ENCODE peak calls at places on chromosome 11, in ten cellular contexts. U, M, F, Q, E, R, S, H, B and A are unnamed samples.
A peak's percentile ranks its signal among the peaks of the same experiment; 100 is the strongest.

GRCh38 chr11:102560555-102561011 is 30.0 kb upstream of the MMP7 start:
- DNase-seq in U (peak; percentile 52), M (no peak), F (peak; percentile 79), Q (peak; percentile 52), E (peak; percentile 88), R (peak; percentile 85), S (no peak), H (no peak), B (peak; percentile 83), A (no peak)

GRCh38 chr11:45385844-45386243 is 99.7 kb upstream of the SYT13 start:
- DNase-seq in U (no peak), M (no peak), F (no peak), Q (no peak), E (no peak), R (no peak), S (no peak), H (no peak), B (no peak), A (no peak)

GRCh38 chr11:86151188-86152005 is 82.5 kb upstream of the PICALM start:
- DNase-seq in U (no peak), M (no peak), F (peak; percentile 25), Q (peak; percentile 23), E (peak; percentile 75), R (peak; percentile 26), S (peak; percentile 89), H (no peak), B (peak; percentile 56), A (no peak)

GRCh38 chr11:116466231-116466630 is 306.6 kb downstream of the BUD13 start:
- DNase-seq in U (no peak), M (no peak), F (no peak), Q (no peak), E (no peak), R (no peak), S (no peak), H (no peak), B (no peak), A (no peak)

GRCh38 chr11:130691581-130691980 is 224.7 kb downstream of the SNX19 start:
- DNase-seq in U (no peak), M (no peak), F (no peak), Q (no peak), E (no peak), R (no peak), S (no peak), H (no peak), B (no peak), A (no peak)

GRCh38 chr11:111834432-111835163 is 36.8 kb downstream of the ALG9 start:
- DNase-seq in U (no peak), M (no peak), F (no peak), Q (no peak), E (no peak), R (no peak), S (no peak), H (no peak), B (no peak), A (no peak)

GRCh38 chr11:115194798-115195101 is 309.5 kb downstream of the CADM1 start:
- DNase-seq in U (peak; percentile 31), M (no peak), F (no peak), Q (peak; percentile 76), E (no peak), R (peak; percentile 31), S (no peak), H (no peak), B (peak; percentile 88), A (no peak)

GRCh38 chr11:78000193-78000592 is 5.7 kb upstream of the INTS4 start:
- DNase-seq in U (peak; percentile 43), M (peak; percentile 22), F (peak; percentile 88), Q (peak; percentile 77), E (peak; percentile 76), R (peak; percentile 71), S (no peak), H (peak; percentile 33), B (peak; percentile 73), A (no peak)

GRCh38 chr11:57071829-57072228 is 83.1 kb downstream of the OR5AK2 start:
- DNase-seq in U (peak; percentile 11), M (no peak), F (peak; percentile 53), Q (peak; percentile 37), E (no peak), R (no peak), S (no peak), H (no peak), B (peak; percentile 85), A (no peak)

GRCh38 chr11:2745511-2745910 is 45.7 kb upstream of the KCNQ1OT1 start:
- DNase-seq in U (no peak), M (no peak), F (no peak), Q (no peak), E (no peak), R (no peak), S (peak; percentile 44), H (no peak), B (no peak), A (no peak)

GRCh38 chr11:65968600-65969482 is 7.3 kb downstream of the SART1 start:
- DNase-seq in U (no peak), M (no peak), F (no peak), Q (no peak), E (peak; percentile 4), R (no peak), S (no peak), H (no peak), B (no peak), A (no peak)

GRCh38 chr11:125950696-125951645 is 5.1 kb downstream of the VSIG10L2 start:
- DNase-seq in U (no peak), M (no peak), F (peak; percentile 86), Q (peak; percentile 58), E (no peak), R (no peak), S (no peak), H (no peak), B (peak; percentile 28), A (no peak)

GRCh38 chr11:79259800-79260199 is 181.0 kb downstream of the TENM4 start:
- DNase-seq in U (no peak), M (no peak), F (peak; percentile 19), Q (no peak), E (no peak), R (no peak), S (no peak), H (no peak), B (no peak), A (no peak)

GRCh38 chr11:8225589-8226036 is 38.1 kb downstream of the LMO1 start:
- DNase-seq in U (no peak), M (peak; percentile 86), F (peak; percentile 72), Q (peak; percentile 52), E (peak; percentile 57), R (peak; percentile 73), S (peak; percentile 79), H (peak; percentile 66), B (peak; percentile 37), A (peak; percentile 56)

GRCh38 chr11:93131709-93132108 is 66.1 kb downstream of the SLC36A4 start:
- DNase-seq in U (no peak), M (no peak), F (peak; percentile 3), Q (no peak), E (no peak), R (no peak), S (no peak), H (no peak), B (no peak), A (no peak)
- TF ChIP-seq CTCF in U (no peak), M (peak; percentile 40), F (no peak), Q (peak; percentile 17), E (no peak), R (no peak), S (no peak), H (no peak), B (no peak), A (no peak)

GRCh38 chr11:118996926-118997626 is 862 bp upstream of the CENATAC start:
- DNase-seq in U (no peak), M (no peak), F (peak; percentile 29), Q (peak; percentile 44), E (peak; percentile 17), R (peak; percentile 78), S (no peak), H (no peak), B (peak; percentile 25), A (no peak)

GRCh38 chr11:118998822-118999221 is 884 bp downstream of the CENATAC start:
- DNase-seq in U (peak; percentile 18), M (no peak), F (peak; percentile 65), Q (peak; percentile 72), E (peak; percentile 76), R (no peak), S (no peak), H (no peak), B (peak; percentile 63), A (no peak)

GRCh38 chr11:118998388-118998717 is 415 bp downstream of the CENATAC start:
- DNase-seq in U (no peak), M (no peak), F (no peak), Q (no peak), E (peak; percentile 16), R (no peak), S (no peak), H (no peak), B (no peak), A (no peak)

GRCh38 chr11:119000906-119001305 is 3.0 kb downstream of the CENATAC start:
- DNase-seq in U (no peak), M (no peak), F (no peak), Q (peak; percentile 58), E (no peak), R (no peak), S (no peak), H (no peak), B (peak; percentile 35), A (no peak)

GRCh38 chr11:118997627-118998387 is at the start of gene CENATAC:
- DNase-seq in U (peak; percentile 35), M (peak; percentile 90), F (peak; percentile 87), Q (peak; percentile 80), E (peak; percentile 86), R (peak; percentile 95), S (peak; percentile 98), H (peak; percentile 98), B (peak; percentile 81), A (peak; percentile 91)
- TF ChIP-seq CTCF in U (no peak), M (no peak), F (no peak), Q (peak; percentile 1), E (no peak), R (peak; percentile 11), S (peak; percentile 16), H (no peak), B (no peak), A (no peak)

DNA sequence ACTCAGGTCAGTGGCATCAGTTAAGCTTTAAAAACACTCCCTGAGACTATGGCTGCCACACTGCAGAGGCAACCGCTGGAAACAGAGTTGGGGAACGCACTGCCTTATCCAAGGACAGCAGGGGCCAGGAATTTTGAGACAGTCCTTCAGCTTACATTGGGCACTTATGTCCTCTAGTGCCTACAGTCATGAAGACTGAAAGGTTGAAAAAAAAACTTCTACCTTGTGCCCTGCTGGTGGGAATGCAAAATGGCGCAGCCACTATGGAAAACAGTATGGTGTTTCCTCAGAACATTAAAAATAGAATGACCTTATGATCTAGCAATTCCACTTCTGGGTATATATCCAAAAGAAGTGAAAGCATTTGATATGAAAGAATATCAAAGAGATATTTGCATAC is 19.6 kb downstream of the DKK3 start:
- DNase-seq in U (no peak), M (no peak), F (no peak), Q (no peak), E (no peak), R (no peak), S (no peak), H (no peak), B (no peak), A (no peak)
- TF ChIP-seq CTCF in U (peak; percentile 13), M (peak; percentile 33), F (peak; percentile 20), Q (peak; percentile 35), E (peak; percentile 22), R (no peak), S (no peak), H (no peak), B (peak; percentile 28), A (no peak)

DNA sequence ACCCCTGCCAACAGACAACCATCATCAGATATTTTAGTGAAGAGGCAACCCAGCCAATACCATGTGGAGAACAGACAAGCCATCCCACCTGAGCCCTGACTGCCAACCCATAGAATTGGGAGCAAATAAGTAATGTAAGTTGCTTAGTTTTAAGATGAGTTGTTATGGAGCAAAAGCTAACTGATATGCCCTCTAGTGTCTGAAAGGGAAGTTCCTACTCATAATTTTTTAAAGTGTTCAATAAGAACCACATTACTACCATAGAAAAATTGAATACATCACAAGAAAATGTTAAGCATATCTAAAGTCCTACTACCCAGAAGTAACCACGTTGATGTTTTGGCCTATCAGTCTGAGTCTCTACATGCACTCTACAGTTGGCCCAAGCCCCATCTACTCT is 50.8 kb upstream of the SLC36A4 start:
- DNase-seq in U (no peak), M (no peak), F (peak; percentile 12), Q (peak; percentile 26), E (no peak), R (peak; percentile 9), S (no peak), H (no peak), B (peak; percentile 11), A (no peak)
- TF ChIP-seq CTCF in U (peak; percentile 27), M (peak; percentile 27), F (peak; percentile 27), Q (peak; percentile 37), E (peak; percentile 31), R (peak; percentile 13), S (no peak), H (no peak), B (peak; percentile 44), A (no peak)